ENCODE peak calls at places on chromosomes 2 and 18, in five cellular contexts. M is activated CD8-positive, alpha-beta memory T cell treated with anti-CD3 and anti-CD28 coated beads for 1 hour; E is GM12865; Y is NCI-H1105; A is glomerular endothelial cell. U is an unnamed sample.

GRCh38 chr18:79528846-79529245 is 133.1 kb downstream of the NFATC1 start:
- DNase-seq in M (peak; percentile 54), E (peak; percentile 63), Y (peak; percentile 0), A (no peak), U (peak; percentile 22)

GRCh38 chr2:225668606-225669266 is 269.2 kb downstream of the NYAP2 start:
- DNase-seq in M (no peak), E (peak; percentile 59), Y (peak; percentile 68), A (no peak), U (peak; percentile 78)

GRCh38 chr2:230889911-230890601 is 25.3 kb downstream of the ITM2C start:
- DNase-seq in M (no peak), E (no peak), Y (no peak), A (no peak), U (no peak)

GRCh38 chr2:191839918-191840804 is 6.7 kb downstream of the CAVIN2 start:
- DNase-seq in M (no peak), E (no peak), Y (no peak), A (no peak), U (no peak)

GRCh38 chr2:152635635-152636298 is 81.5 kb downstream of the PRPF40A start:
- DNase-seq in M (peak; percentile 50), E (peak; percentile 73), Y (peak; percentile 31), A (peak; percentile 39), U (peak; percentile 16)

GRCh38 chr2:241118727-241119505 is 16.8 kb upstream of the MTERF4 start:
- DNase-seq in M (no peak), E (no peak), Y (no peak), A (no peak), U (no peak)

GRCh38 chr18:63216497-63216896 is 103.1 kb downstream of the BCL2 start:
- DNase-seq in M (no peak), E (no peak), Y (no peak), A (no peak), U (no peak)

GRCh38 chr2:168490916-168491605 is 35.0 kb downstream of the CERS6 start:
- DNase-seq in M (no peak), E (peak; percentile 71), Y (no peak), A (no peak), U (no peak)

GRCh38 chr2:12613137-12613912 is 103.4 kb upstream of the TRIB2 start:
- DNase-seq in M (no peak), E (peak; percentile 34), Y (no peak), A (no peak), U (no peak)

GRCh38 chr2:172639823-172640222 is 83.9 kb downstream of the PDK1 start:
- DNase-seq in M (no peak), E (no peak), Y (no peak), A (no peak), U (no peak)

GRCh38 chr2:23381084-23381483 is 3.9 kb upstream of the KLHL29 start:
- DNase-seq in M (no peak), E (peak; percentile 45), Y (peak; percentile 42), A (peak; percentile 85), U (no peak)

GRCh38 chr2:84181927-84182326 is 277.2 kb downstream of the SUCLG1 start:
- DNase-seq in M (no peak), E (no peak), Y (no peak), A (no peak), U (no peak)

GRCh38 chr18:30987479-30988241 is 54.9 kb downstream of the DSC3 start:
- DNase-seq in M (no peak), E (peak; percentile 37), Y (no peak), A (no peak), U (no peak)

GRCh38 chr2:147845608-147846002 is 776 bp downstream of the ACVR2A start:
- DNase-seq in M (no peak), E (no peak), Y (no peak), A (no peak), U (no peak)

GRCh38 chr2:236593956-236594355 is 24.3 kb downstream of the ACKR3 start:
- DNase-seq in M (no peak), E (no peak), Y (no peak), A (no peak), U (no peak)

GRCh38 chr18:64409511-64409910 is 260.6 kb upstream of the LINC00305 start:
- DNase-seq in M (no peak), E (peak; percentile 41), Y (peak; percentile 26), A (no peak), U (no peak)

GRCh38 chr18:50163505-50163904 is 31.4 kb downstream of the MYO5B start:
- DNase-seq in M (no peak), E (no peak), Y (peak; percentile 48), A (no peak), U (no peak)

GRCh38 chr2:175926272-175926671 is 75.8 kb downstream of the LNPK start:
- DNase-seq in M (no peak), E (no peak), Y (no peak), A (no peak), U (no peak)

GRCh38 chr2:10985901-10986535 is 74.3 kb downstream of the KCNF1 start:
- DNase-seq in M (no peak), E (no peak), Y (no peak), A (no peak), U (no peak)

GRCh38 chr18:22482948-22483347 is 65.2 kb upstream of the CTAGE1 start:
- DNase-seq in M (no peak), E (no peak), Y (no peak), A (no peak), U (no peak)

GRCh38 chr2:202754936-202755335 is 116.6 kb downstream of the ICA1L start:
- DNase-seq in M (no peak), E (no peak), Y (no peak), A (no peak), U (no peak)

GRCh38 chr2:231902598-231902997 is 23.6 kb downstream of the NPPC start:
- DNase-seq in M (no peak), E (no peak), Y (no peak), A (no peak), U (no peak)

U was measured in SK-N-MC.